ENCODE peak calls at places on chromosomes 1 and 21, in seven cellular contexts. P is fibroblast of lung, O is IMR-90, C is AG09309, F is epithelial cell of esophagus, M is heart left ventricle, Q is hepatocyte. R is an unnamed sample.

GRCh38 chr1:220879090-220879508 is at the start of gene HLX:
- DNase-seq in P (peak), O (peak), C (peak), F (peak), M (peak), Q (peak), R (no peak)

GRCh38 chr1:223175032-223175431 is 32.0 kb upstream of the TLR5 start:
- DNase-seq in P (peak), O (peak), C (no peak), F (peak), M (no peak), Q (peak), R (no peak)

GRCh38 chr1:232306269-232306911 is 323.5 kb downstream of the SIPA1L2 start:
- DNase-seq in P (no peak), O (no peak), C (no peak), F (no peak), M (peak), Q (no peak), R (no peak)

GRCh38 chr1:226292874-226293552 is 16.0 kb downstream of the LIN9 start:
- DNase-seq in P (no peak), O (peak), C (no peak), F (peak), M (no peak), Q (no peak), R (no peak)

GRCh38 chr1:39988618-39989343 is 33.8 kb downstream of the MFSD2A start:
- DNase-seq in P (peak), O (peak), C (no peak), F (peak), M (no peak), Q (no peak), R (peak)

GRCh38 chr1:66375125-66375524 is 158.8 kb upstream of the SGIP1 start:
- DNase-seq in P (peak), O (no peak), C (no peak), F (no peak), M (no peak), Q (no peak), R (no peak)

GRCh38 chr1:14136152-14136763 is 436.3 kb downstream of the PRDM2 start:
- DNase-seq in P (no peak), O (no peak), C (no peak), F (no peak), M (no peak), Q (no peak), R (no peak)

GRCh38 chr1:202959276-202959620 is 1.1 kb upstream of the ADIPOR1 start:
- DNase-seq in P (peak), O (peak), C (no peak), F (peak), M (no peak), Q (peak), R (no peak)

GRCh38 chr1:54854376-54855020 is 32.5 kb downstream of the DHCR24 start:
- DNase-seq in P (peak), O (peak), C (no peak), F (no peak), M (no peak), Q (peak), R (no peak)

GRCh38 chr1:166307261-166308188 is 140.7 kb upstream of the FAM78B start:
- DNase-seq in P (no peak), O (no peak), C (no peak), F (no peak), M (peak), Q (no peak), R (no peak)

GRCh38 chr1:90724926-90725325 is 7.8 kb upstream of the BARHL2 start:
- DNase-seq in P (no peak), O (no peak), C (no peak), F (no peak), M (no peak), Q (no peak), R (no peak)

GRCh38 chr1:90724361-90724760 is 7.3 kb upstream of the BARHL2 start:
- DNase-seq in P (no peak), O (no peak), C (no peak), F (no peak), M (no peak), Q (no peak), R (no peak)

GRCh38 chr1:90725341-90725960 is 8.3 kb upstream of the BARHL2 start:
- DNase-seq in P (no peak), O (no peak), C (no peak), F (no peak), M (no peak), Q (no peak), R (no peak)

GRCh38 chr1:90722874-90723273 is 5.8 kb upstream of the BARHL2 start:
- DNase-seq in P (no peak), O (no peak), C (no peak), F (no peak), M (no peak), Q (no peak), R (no peak)

GRCh38 chr1:90723561-90724108 is 6.5 kb upstream of the BARHL2 start:
- DNase-seq in P (no peak), O (no peak), C (no peak), F (no peak), M (no peak), Q (no peak), R (no peak)
- TF ChIP-seq CTCF in P (no peak), O (no peak), C (peak), F (peak), M (no peak), Q (peak), R (no peak)

GRCh38 chr1:25484096-25484495 is 53.4 kb downstream of the MACO1 start:
- DNase-seq in P (no peak), O (no peak), C (no peak), F (no peak), M (peak), Q (no peak), R (no peak)

GRCh38 chr1:25485536-25486235 is 55.0 kb downstream of the MACO1 start:
- DNase-seq in P (no peak), O (no peak), C (no peak), F (no peak), M (no peak), Q (no peak), R (no peak)

GRCh38 chr1:25484533-25484932 is 53.8 kb downstream of the MACO1 start:
- DNase-seq in P (no peak), O (no peak), C (no peak), F (no peak), M (no peak), Q (no peak), R (no peak)

GRCh38 chr1:25486602-25487001 is 55.9 kb downstream of the MACO1 start:
- DNase-seq in P (peak), O (peak), C (no peak), F (peak), M (no peak), Q (no peak), R (no peak)

GRCh38 chr1:25487628-25488027 is 55.8 kb upstream of the LDLRAP1 start:
- DNase-seq in P (no peak), O (no peak), C (no peak), F (no peak), M (no peak), Q (no peak), R (no peak)
- TF ChIP-seq CTCF in P (peak), O (peak), C (peak), F (peak), M (no peak), Q (peak), R (peak)

GRCh38 chr1:68384872-68385390 is 64.8 kb downstream of the RPE65 start:
- DNase-seq in P (peak), O (peak), C (peak), F (peak), M (no peak), Q (no peak), R (no peak)
- TF ChIP-seq CTCF in P (no peak), O (peak), C (no peak), F (no peak), M (no peak), Q (no peak), R (no peak)

DNA sequence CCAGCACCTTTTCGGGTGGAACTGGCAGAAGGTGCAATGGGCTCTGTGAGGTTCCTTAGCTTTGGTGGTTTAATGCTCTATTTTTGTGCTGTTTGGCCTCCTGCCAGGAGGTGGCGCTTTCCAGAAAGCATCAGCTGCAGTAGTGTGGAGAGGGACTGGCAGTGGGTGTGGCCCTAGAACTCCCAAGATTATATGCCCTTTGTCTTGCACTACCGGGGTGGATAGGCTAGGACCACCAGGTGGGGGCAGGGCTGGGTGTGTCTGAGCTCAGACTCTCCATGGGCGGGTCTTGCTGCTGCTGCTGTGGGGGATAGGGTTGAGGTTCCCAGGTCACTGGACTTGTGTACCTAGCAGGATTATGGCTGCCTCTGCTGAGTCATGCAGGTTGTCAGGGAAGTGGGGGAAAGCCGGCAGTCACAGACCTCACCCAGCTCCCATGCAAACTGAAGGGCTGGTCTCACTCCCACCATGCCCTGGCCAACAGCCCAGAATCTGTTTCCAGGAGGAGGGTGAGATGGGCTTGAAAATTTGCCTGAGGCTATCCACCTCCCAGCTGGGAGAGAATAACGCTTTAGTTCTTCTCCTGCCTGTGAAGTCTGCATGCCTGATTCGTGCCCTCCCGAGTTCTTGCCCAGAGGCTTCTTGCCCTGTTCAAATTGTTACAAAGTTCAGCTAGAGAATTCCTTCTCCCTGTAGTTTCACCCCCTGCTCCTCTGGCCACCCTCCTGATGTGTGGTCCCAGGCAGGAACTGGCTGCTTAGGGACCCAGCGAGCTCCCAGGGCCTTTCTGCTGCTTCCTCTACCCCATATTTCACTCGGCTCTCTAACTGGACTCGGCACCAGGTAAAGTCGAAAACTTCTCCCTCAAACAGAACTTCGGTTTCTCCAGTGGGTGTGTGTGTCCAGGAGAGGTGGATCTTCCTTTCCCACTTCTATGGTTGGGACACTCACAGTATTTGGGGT is 76.5 kb upstream of the BTG3 start:
- DNase-seq in P (peak), O (peak), C (no peak), F (peak), M (peak), Q (peak), R (peak)
- TF ChIP-seq CTCF in P (no peak), O (no peak), C (peak), F (peak), M (no peak), Q (peak), R (peak)

DNA sequence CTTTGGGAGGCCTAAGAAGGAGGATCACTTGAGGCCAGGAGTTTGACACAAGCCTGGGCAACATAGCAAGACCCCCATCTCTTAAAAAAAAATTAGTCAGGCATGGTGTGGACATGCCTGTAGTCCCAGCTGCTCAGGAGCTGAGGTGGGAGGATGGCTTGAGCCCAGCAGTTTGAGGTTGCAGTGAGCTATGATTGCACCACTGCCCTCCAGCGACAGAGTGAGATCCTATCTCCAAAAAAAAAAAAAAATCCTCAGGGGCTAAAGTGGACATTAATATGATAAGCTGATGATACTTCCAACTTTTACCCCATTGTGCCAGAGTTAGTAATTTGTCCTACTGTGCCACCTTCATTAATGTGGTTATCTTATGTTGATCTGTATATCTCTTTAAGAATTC is 327.8 kb upstream of the FMN2 start:
- DNase-seq in P (no peak), O (no peak), C (no peak), F (no peak), M (no peak), Q (no peak), R (no peak)
- TF ChIP-seq CTCF in P (no peak), O (no peak), C (no peak), F (no peak), M (no peak), Q (no peak), R (no peak)

DNA sequence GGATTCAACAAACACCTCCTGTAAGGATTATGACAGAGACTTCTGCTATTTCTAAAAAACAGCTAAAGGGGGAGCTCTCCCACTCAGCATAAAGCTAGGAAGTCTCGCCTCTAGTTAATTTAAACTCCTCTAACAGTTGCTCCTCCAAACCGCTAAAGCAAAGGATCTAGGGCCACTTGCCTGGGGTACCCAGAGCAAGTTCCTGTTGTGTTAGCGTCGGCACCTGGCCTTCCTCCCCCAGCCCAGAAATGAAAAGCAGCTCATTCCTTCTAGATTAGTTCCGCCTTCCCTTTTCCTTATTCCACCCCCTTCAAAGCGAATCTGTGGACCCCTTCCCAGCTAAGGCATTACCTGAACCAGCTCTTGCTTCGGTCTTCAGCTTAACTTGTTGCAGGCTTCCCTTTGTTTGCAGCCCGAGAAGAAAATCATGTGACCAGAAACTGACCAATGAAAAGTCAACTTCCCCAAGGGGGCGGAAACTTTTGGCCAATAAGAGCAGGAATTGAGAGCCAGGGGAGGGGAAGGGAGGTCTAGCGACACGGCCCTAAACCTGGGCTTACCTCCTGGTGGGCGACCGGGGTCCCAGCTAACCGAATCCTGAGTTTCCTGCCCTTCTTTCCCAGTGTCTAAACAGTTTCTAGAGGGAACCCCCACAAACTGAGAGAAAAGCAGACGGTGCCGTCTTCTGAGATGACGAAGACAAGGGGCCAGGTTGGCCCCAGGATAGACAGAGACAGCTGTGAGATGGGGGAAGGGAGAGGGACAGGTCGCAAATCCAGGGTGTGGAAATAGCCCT is at the start of gene PBXIP1:
- DNase-seq in P (peak), O (peak), C (peak), F (peak), M (peak), Q (peak), R (peak)
- TF ChIP-seq CTCF in P (peak), O (peak), C (peak), F (peak), M (no peak), Q (peak), R (peak)

DNA sequence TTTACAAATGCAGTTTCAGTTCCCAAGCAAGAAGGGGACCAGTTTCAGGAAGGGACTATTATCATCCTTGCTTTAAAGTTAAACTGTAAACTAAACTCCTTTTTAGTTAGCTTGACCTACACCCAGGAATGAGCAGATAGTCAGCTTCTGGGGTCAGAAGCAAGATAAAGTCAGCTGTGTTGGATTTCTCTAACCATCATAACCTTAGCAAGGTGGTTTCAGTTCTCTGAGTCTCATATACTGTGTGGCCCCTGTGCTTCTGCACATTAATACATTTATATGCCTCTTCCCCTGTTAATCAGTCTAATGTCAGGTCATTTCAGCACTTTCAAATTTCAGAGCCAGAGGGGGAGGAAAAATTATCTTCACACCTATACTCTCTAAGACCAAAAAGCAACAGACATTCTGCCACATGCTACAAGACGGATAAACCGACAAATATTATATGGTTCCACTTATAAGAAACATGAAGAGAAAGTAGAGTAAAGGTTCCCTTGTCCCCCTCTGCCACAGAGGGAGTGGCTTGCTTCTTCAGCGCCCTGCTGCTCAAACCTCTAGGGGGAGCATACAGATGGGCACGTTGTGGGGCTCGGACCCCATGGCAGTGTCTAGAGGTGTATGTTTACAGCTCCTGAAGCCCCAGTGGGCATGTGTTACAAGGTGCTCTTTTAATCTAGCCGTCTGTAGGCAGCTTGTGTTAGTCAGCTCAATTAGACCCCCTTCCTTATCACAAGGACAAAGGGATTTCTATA is 89.1 kb downstream of the SMYD3 start:
- DNase-seq in P (no peak), O (no peak), C (no peak), F (no peak), M (no peak), Q (no peak), R (no peak)
- TF ChIP-seq CTCF in P (no peak), O (no peak), C (no peak), F (no peak), M (no peak), Q (no peak), R (no peak)

GRCh38 chr1:209797978-209798639 is 7.8 kb downstream of the IRF6 start:
- DNase-seq in P (peak), O (no peak), C (no peak), F (no peak), M (no peak), Q (no peak), R (no peak)
- TF ChIP-seq CTCF in P (no peak), O (no peak), C (peak), F (peak), M (no peak), Q (no peak), R (peak)

GRCh38 chr1:246492611-246493245 is 14.4 kb downstream of the SMYD3 start:
- DNase-seq in P (peak), O (peak), C (peak), F (peak), M (no peak), Q (peak), R (no peak)
- TF ChIP-seq CTCF in P (peak), O (peak), C (peak), F (peak), M (peak), Q (peak), R (peak)

DNA sequence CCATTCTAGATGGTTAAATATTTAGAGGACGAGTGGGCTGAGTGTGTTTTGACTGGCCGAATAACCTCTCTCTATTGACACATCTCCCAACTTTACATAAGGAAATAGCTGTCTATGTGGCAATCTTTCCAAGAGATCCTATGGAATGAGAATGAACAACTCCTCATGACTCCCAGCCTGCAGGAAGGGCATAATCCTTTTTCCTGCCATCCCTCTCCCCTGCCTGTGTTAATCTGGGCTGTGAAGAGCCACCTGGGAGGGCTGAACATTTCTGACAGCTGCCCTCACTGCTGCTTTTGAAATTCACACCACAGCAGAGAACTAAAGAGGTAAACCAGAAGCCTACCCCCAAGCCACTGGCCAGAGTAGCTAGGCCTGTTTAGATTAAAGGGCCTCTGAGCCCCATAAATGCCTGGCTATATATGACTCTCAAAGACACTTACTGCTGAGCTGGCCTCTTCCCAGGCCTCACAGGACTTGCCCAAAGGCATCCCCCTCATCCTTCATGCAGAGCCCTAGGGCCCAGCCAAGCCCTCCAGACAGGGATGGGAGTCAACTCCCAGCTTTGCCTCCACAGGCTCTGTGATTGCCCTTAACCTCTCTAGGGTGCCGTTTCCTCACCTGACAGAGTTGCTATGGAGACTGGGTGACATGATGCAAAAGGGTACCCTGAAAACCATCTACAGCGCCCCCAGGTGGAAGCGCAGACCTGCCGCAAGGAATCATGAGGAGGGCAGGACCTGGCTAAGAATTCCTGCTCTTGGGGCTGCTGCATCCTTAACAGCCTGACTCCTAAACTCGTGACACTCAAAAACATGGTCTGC is 42.0 kb upstream of the LDLRAP1 start:
- DNase-seq in P (peak), O (peak), C (peak), F (peak), M (no peak), Q (peak), R (peak)
- TF ChIP-seq CTCF in P (no peak), O (peak), C (peak), F (peak), M (no peak), Q (peak), R (peak)

R was measured in foreskin keratinocyte.